ENCODE peak calls at places on chromosomes 12 and 14, in eight cellular contexts. A is AG04450, Q is BJ, O is HFF-Myc, G is right atrium auricular region, T is astrocyte of the spinal cord, L is psoas muscle, Z is iPS DF 6.9. B is an unnamed sample.

GRCh38 chr14:104356738-104357688 is 218.6 kb downstream of the KIF26A start:
- DNase-seq in A (no peak), Q (no peak), O (no peak), G (no peak), T (no peak), L (no peak), Z (no peak), B (no peak)

GRCh38 chr12:131020326-131020725 is 66.6 kb downstream of the ADGRD1 start:
- DNase-seq in A (no peak), Q (no peak), O (no peak), G (no peak), T (no peak), L (no peak), Z (no peak), B (no peak)

GRCh38 chr12:34108967-34109366 is 86.7 kb downstream of the ALG10 start:
- DNase-seq in A (no peak), Q (no peak), O (no peak), G (no peak), T (no peak), L (no peak), Z (no peak), B (no peak)

GRCh38 chr14:89165810-89166209 is 251.2 kb downstream of the FOXN3 start:
- DNase-seq in A (no peak), Q (no peak), O (no peak), G (no peak), T (no peak), L (no peak), Z (no peak), B (no peak)

GRCh38 chr12:112616469-112617190 is 174.9 kb upstream of the RPH3A start:
- DNase-seq in A (no peak), Q (no peak), O (no peak), G (no peak), T (no peak), L (no peak), Z (no peak), B (no peak)

GRCh38 chr14:65065719-65066118 is 36.6 kb downstream of the MAX start:
- DNase-seq in A (no peak), Q (no peak), O (no peak), G (no peak), T (no peak), L (no peak), Z (no peak), B (no peak)

GRCh38 chr14:51552768-51553426 is 98.8 kb upstream of the FRMD6 start:
- DNase-seq in A (no peak), Q (no peak), O (no peak), G (no peak), T (no peak), L (peak), Z (no peak), B (no peak)

GRCh38 chr14:20569066-20569465 is 8.2 kb upstream of the RNASE9 start:
- DNase-seq in A (no peak), Q (no peak), O (no peak), G (no peak), T (no peak), L (no peak), Z (no peak), B (no peak)

GRCh38 chr14:71607056-71607455 is 325.2 kb upstream of the RGS6 start:
- DNase-seq in A (no peak), Q (no peak), O (no peak), G (no peak), T (no peak), L (no peak), Z (no peak), B (no peak)

GRCh38 chr12:111673503-111673902 is 12.3 kb downstream of the BRAP start:
- DNase-seq in A (no peak), Q (no peak), O (no peak), G (no peak), T (peak), L (no peak), Z (no peak), B (no peak)

GRCh38 chr12:102096855-102097254 is 23.1 kb downstream of the NUP37 start:
- DNase-seq in A (no peak), Q (no peak), O (no peak), G (no peak), T (no peak), L (no peak), Z (no peak), B (no peak)

GRCh38 chr14:104977681-104978647 is at the start of gene AHNAK2:
- DNase-seq in A (peak), Q (no peak), O (no peak), G (no peak), T (peak), L (peak), Z (peak), B (peak)

GRCh38 chr14:104694991-104695659 is 5.7 kb downstream of the INF2 start:
- DNase-seq in A (no peak), Q (no peak), O (no peak), G (no peak), T (peak), L (no peak), Z (no peak), B (no peak)

GRCh38 chr12:54273981-54274380 is 5.9 kb downstream of the CBX5 start:
- DNase-seq in A (no peak), Q (no peak), O (no peak), G (no peak), T (peak), L (no peak), Z (no peak), B (no peak)

GRCh38 chr14:28773917-28774691 is 7.5 kb downstream of the FOXG1 start:
- DNase-seq in A (no peak), Q (no peak), O (no peak), G (no peak), T (peak), L (peak), Z (no peak), B (no peak)

GRCh38 chr12:10143205-10143604 is 13.2 kb upstream of the CLEC7A start:
- DNase-seq in A (no peak), Q (no peak), O (no peak), G (no peak), T (no peak), L (no peak), Z (no peak), B (no peak)

GRCh38 chr14:64507376-64508156 is 3.0 kb downstream of the ZBTB1 start:
- DNase-seq in A (no peak), Q (no peak), O (no peak), G (no peak), T (no peak), L (no peak), Z (no peak), B (no peak)

GRCh38 chr14:53741379-53742225 is 215.0 kb downstream of the BMP4 start:
- DNase-seq in A (no peak), Q (no peak), O (peak), G (no peak), T (no peak), L (no peak), Z (no peak), B (no peak)

GRCh38 chr14:105146181-105146975 is 22.2 kb downstream of the JAG2 start:
- DNase-seq in A (no peak), Q (no peak), O (no peak), G (no peak), T (no peak), L (no peak), Z (no peak), B (no peak)

GRCh38 chr12:41521872-41522379 is 333.8 kb downstream of the PDZRN4 start:
- DNase-seq in A (peak), Q (peak), O (peak), G (no peak), T (peak), L (no peak), Z (no peak), B (peak)

GRCh38 chr12:19428261-19428660 is 11.0 kb upstream of the AEBP2 start:
- DNase-seq in A (no peak), Q (no peak), O (no peak), G (no peak), T (no peak), L (no peak), Z (no peak), B (no peak)

GRCh38 chr12:88627501-88627900 is 47.2 kb upstream of the KITLG start:
- DNase-seq in A (no peak), Q (no peak), O (no peak), G (no peak), T (no peak), L (no peak), Z (no peak), B (no peak)

GRCh38 chr14:51424569-51425251 is 184.7 kb downstream of the TMX1 start:
- DNase-seq in A (no peak), Q (no peak), O (no peak), G (no peak), T (peak), L (no peak), Z (no peak), B (peak)

GRCh38 chr12:76252031-76252430 is 96.2 kb downstream of the BBS10 start:
- DNase-seq in A (no peak), Q (no peak), O (no peak), G (no peak), T (no peak), L (no peak), Z (no peak), B (no peak)

GRCh38 chr12:8948711-8949524 is 527 bp downstream of the M6PR start:
- DNase-seq in A (no peak), Q (peak), O (no peak), G (no peak), T (peak), L (no peak), Z (no peak), B (no peak)

GRCh38 chr12:7060353-7060954 is at the start of gene C1S:
- DNase-seq in A (peak), Q (peak), O (peak), G (peak), T (peak), L (peak), Z (peak), B (peak)

GRCh38 chr12:76586764-76587395 is 27.3 kb upstream of the OSBPL8 start:
- DNase-seq in A (peak), Q (no peak), O (no peak), G (no peak), T (peak), L (no peak), Z (no peak), B (no peak)

GRCh38 chr12:121087467-121088207 is 45.0 kb upstream of the P2RX7 start:
- DNase-seq in A (no peak), Q (no peak), O (no peak), G (no peak), T (no peak), L (no peak), Z (no peak), B (no peak)

GRCh38 chr12:120445911-120446909 is at the start of the genes GATC and TRIAP1:
- DNase-seq in A (no peak), Q (no peak), O (peak), G (peak), T (peak), L (peak), Z (no peak), B (no peak)

GRCh38 chr14:98742001-98742400 is 530.0 kb downstream of the BCL11B start:
- DNase-seq in A (no peak), Q (no peak), O (no peak), G (peak), T (no peak), L (no peak), Z (no peak), B (no peak)

GRCh38 chr14:69712217-69712565 is 54.8 kb upstream of the SRSF5 start:
- DNase-seq in A (no peak), Q (no peak), O (no peak), G (no peak), T (peak), L (no peak), Z (no peak), B (no peak)

GRCh38 chr14:69711065-69711464 is 55.9 kb upstream of the SRSF5 start:
- DNase-seq in A (no peak), Q (no peak), O (no peak), G (no peak), T (no peak), L (peak), Z (no peak), B (no peak)

GRCh38 chr14:69712637-69713088 is 54.3 kb upstream of the SRSF5 start:
- DNase-seq in A (no peak), Q (no peak), O (no peak), G (no peak), T (no peak), L (peak), Z (no peak), B (no peak)

GRCh38 chr14:69710378-69710777 is 56.6 kb upstream of the SRSF5 start:
- DNase-seq in A (no peak), Q (no peak), O (no peak), G (no peak), T (no peak), L (no peak), Z (no peak), B (no peak)

DNA sequence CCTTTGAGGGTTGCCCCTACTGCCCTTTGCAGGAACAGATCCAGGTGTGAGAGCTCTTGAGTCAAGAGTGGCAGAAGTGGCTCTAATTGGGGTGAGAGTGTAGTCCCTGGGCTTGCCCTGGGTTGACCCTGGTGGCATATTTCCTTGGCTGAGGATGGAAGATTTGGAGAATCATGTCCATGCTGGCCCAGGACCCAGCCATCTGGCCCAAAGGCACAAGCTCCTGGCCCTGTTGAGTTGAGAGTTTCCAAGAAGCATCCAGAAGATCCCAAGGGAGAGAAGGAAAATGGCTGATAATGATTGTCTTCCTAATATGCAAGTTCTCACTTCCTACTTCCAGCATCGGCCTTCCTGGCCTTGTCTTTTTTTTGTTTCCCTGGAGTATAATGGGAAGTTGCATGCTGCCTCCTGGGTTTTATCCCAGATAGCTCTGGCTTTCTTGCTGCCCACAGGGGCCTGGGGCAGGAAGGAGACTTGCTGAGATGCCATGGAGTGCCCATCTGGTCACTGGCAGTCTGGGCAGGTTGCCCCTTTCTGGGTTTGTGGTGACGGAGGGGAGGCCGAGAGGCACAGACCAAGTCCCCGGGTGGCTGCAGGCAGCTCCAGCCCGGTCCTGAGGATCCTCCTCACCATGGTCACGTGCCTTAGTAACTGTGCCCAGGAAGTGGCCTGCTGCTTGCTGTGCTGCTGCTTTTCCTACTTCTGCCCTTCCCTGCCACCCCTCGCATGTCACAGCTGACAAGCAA is 55.3 kb upstream of the SRSF5 start:
- DNase-seq in A (no peak), Q (no peak), O (no peak), G (no peak), T (no peak), L (no peak), Z (no peak), B (no peak)
- H3K4me3 ChIP-seq in A (no peak), Q (no peak), O (no peak), G (no peak), T (no peak), L (no peak), Z (no peak), B (no peak)

GRCh38 chr12:2893007-2893406 is 2.3 kb downstream of the TULP3 start:
- DNase-seq in A (peak), Q (peak), O (peak), G (peak), T (peak), L (peak), Z (no peak), B (peak)
- H3K4me3 ChIP-seq in A (peak), Q (no peak), O (peak), G (no peak), T (no peak), L (no peak), Z (no peak), B (no peak)

DNA sequence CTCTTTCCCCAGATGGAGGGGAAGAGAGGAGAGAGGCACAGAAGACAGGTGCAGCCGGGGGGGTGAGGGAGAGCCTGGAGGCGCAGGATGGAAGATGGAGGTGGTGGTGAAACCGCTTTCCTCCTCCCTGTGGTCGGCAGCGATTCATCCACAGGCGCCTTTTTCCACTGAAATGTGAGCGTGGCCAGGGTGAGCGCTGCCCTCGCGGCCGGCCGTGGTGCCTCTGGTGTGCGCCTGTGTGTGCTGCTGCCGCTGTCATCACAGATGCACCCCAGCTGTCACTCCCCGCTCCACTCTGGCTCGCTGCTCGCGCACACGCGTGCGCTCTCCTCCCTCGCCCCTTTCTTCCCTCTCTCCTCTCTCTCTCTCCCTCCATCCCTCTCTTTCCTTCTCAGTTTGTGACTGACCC is at the start of gene LRTM2:
- DNase-seq in A (no peak), Q (no peak), O (no peak), G (no peak), T (no peak), L (no peak), Z (no peak), B (no peak)
- H3K4me3 ChIP-seq in A (no peak), Q (no peak), O (no peak), G (no peak), T (no peak), L (no peak), Z (peak), B (no peak)

DNA sequence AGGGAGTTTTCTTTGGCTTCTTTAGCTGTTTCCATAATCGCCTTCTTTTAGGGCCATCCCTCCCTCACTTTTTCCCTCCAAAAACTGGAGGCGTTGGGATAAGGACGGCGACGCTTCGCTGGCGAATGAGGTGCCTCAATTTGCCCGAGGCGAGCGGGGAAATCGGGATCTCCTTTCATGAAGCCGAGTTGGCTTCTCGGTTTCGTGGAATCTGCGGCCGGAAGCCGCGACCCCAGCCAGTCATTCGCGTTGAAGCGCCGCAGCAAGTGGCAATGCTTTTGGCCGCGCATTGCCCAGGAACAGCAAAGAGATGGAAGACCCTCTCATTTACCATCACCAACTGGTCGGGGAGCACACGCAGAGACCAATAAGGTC is 8.3 kb upstream of the SIX1 start:
- DNase-seq in A (no peak), Q (no peak), O (no peak), G (no peak), T (no peak), L (no peak), Z (no peak), B (no peak)
- H3K4me3 ChIP-seq in A (peak), Q (peak), O (peak), G (peak), T (peak), L (peak), Z (peak), B (peak)